ENCODE peak calls at places on chromosome 6, in five cellular contexts. S, I, C, P and K are unnamed samples.

GRCh38 chr6:13229205-13230085 is 98.9 kb downstream of the TBC1D7 start:
- DNase-seq in C (no peak), P (peak), I (no peak), S (no peak), K (no peak)

GRCh38 chr6:111874030-111874425 is 776 bp upstream of the FYN start:
- DNase-seq in S (no peak), C (no peak), P (no peak), I (no peak), K (peak)

GRCh38 chr6:11413112-11413687 is 124.3 kb upstream of the TMEM170B start:
- DNase-seq in P (no peak), S (no peak), C (no peak), I (no peak), K (no peak)

GRCh38 chr6:108720798-108721197 is 127.4 kb upstream of the ARMC2 start:
- DNase-seq in I (no peak), C (no peak), P (no peak), S (no peak), K (no peak)

GRCh38 chr6:38436726-38437465 is 202.8 kb downstream of the BTBD9 start:
- DNase-seq in C (no peak), P (peak), S (no peak), I (no peak), K (no peak)

GRCh38 chr6:112258636-112259336 is 4.4 kb upstream of the LAMA4 start:
- DNase-seq in C (no peak), P (no peak), I (no peak), S (no peak), K (no peak)

GRCh38 chr6:55705381-55705780 is 126.4 kb upstream of the HMGCLL1 start:
- DNase-seq in C (no peak), S (no peak), P (no peak), I (no peak), K (no peak)

GRCh38 chr6:44679906-44680698 is 292.6 kb downstream of the CDC5L start:
- DNase-seq in S (peak), I (no peak), P (no peak), C (no peak), K (no peak)

GRCh38 chr6:3135668-3136297 is 17.3 kb downstream of the BPHL start:
- DNase-seq in C (no peak), I (no peak), S (no peak), P (no peak), K (no peak)

GRCh38 chr6:77264970-77265369 is 198.3 kb downstream of the HTR1B start:
- DNase-seq in P (no peak), C (no peak), S (no peak), I (no peak), K (no peak)

GRCh38 chr6:33702345-33702977 is 9.0 kb downstream of the UQCC2 start:
- DNase-seq in P (peak), I (no peak), C (peak), S (no peak), K (peak)

GRCh38 chr6:30656513-30656912 is 9.6 kb downstream of the C6orf136 start:
- DNase-seq in C (no peak), P (no peak), I (no peak), S (no peak), K (no peak)

GRCh38 chr6:28747631-28748157 is 176.1 kb downstream of the TRIM27 start:
- DNase-seq in P (peak), I (no peak), C (no peak), S (no peak), K (no peak)

GRCh38 chr6:139175389-139175788 is 40.5 kb downstream of the HECA start:
- DNase-seq in C (no peak), S (no peak), I (no peak), P (no peak), K (no peak)

GRCh38 chr6:168432196-168432595 is 8.8 kb upstream of the SMOC2 start:
- DNase-seq in C (no peak), S (no peak), P (no peak), I (no peak), K (no peak)

GRCh38 chr6:32175711-32176475 is at the start of gene AGPAT1:
- DNase-seq in P (no peak), I (peak), S (peak), C (peak), K (peak)

GRCh38 chr6:44002591-44003344 is 124.5 kb downstream of the MRPL14 start:
- DNase-seq in S (peak), C (no peak), I (peak), P (no peak), K (peak)

GRCh38 chr6:127484207-127484858 is 25.1 kb upstream of the KIAA0408 start:
- DNase-seq in I (no peak), C (no peak), S (no peak), P (peak), K (no peak)

GRCh38 chr6:145967549-145967948 is 3.4 kb upstream of the SHPRH start:
- DNase-seq in C (no peak), P (no peak), S (no peak), I (no peak), K (no peak)

GRCh38 chr6:97626586-97627441 is 343.8 kb upstream of the MMS22L start:
- DNase-seq in C (no peak), I (no peak), P (no peak), S (no peak), K (no peak)

GRCh38 chr6:12866422-12867029 is 150.0 kb downstream of the PHACTR1 start:
- DNase-seq in P (no peak), I (no peak), C (no peak), S (no peak), K (no peak)

GRCh38 chr6:153568601-153569000 is 437.5 kb upstream of the RGS17 start:
- DNase-seq in C (no peak), P (no peak), I (no peak), S (no peak), K (no peak)

GRCh38 chr6:145199961-145200360 is 535.4 kb downstream of the EPM2A start:
- DNase-seq in S (no peak), C (no peak), I (no peak), P (peak), K (no peak)

GRCh38 chr6:159833997-159834601 is 34.0 kb downstream of the PNLDC1 start:
- DNase-seq in I (no peak), P (no peak), S (no peak), C (no peak), K (no peak)

GRCh38 chr6:163965426-163966348 is 551.2 kb downstream of the QKI start:
- DNase-seq in C (no peak), P (no peak), I (no peak), S (peak), K (no peak)

GRCh38 chr6:126176266-126176665 is 163.6 kb upstream of the CENPW start:
- DNase-seq in C (no peak), P (no peak), I (no peak), S (no peak), K (no peak)

GRCh38 chr6:7285416-7285815 is 27.6 kb downstream of the SSR1 start:
- DNase-seq in I (no peak), P (no peak), S (no peak), C (no peak), K (no peak)

GRCh38 chr6:109516929-109517328 is 33.9 kb upstream of the ZBTB24 start:
- DNase-seq in P (no peak), I (no peak), S (no peak), C (no peak), K (no peak)

GRCh38 chr6:110331816-110332215 is 26.3 kb downstream of the METTL24 start:
- DNase-seq in S (no peak), C (peak), I (no peak), P (no peak), K (peak)

GRCh38 chr6:168908166-168908565 is 345.5 kb downstream of the THBS2 start:
- DNase-seq in S (no peak), I (no peak), C (no peak), P (no peak), K (no peak)

GRCh38 chr6:43575105-43575771 is 600 bp downstream of the XPO5 start:
- DNase-seq in C (no peak), S (no peak), I (no peak), P (no peak), K (peak)

GRCh38 chr6:103280417-103280816 is 1579.3 kb downstream of the HACE1 start:
- DNase-seq in I (no peak), S (no peak), P (no peak), C (no peak), K (no peak)

GRCh38 chr6:53326372-53327016 is 22.3 kb downstream of the ELOVL5 start:
- DNase-seq in S (peak), C (peak), P (peak), I (peak), K (peak)

GRCh38 chr6:31400467-31401289 is 2.7 kb upstream of the MICA start:
- DNase-seq in S (peak), P (no peak), C (peak), I (peak), K (peak)

GRCh38 chr6:159169557-159170332 is 545 bp downstream of the FNDC1 start:
- DNase-seq in I (no peak), P (no peak), C (peak), S (no peak), K (no peak)

GRCh38 chr6:156786652-156787051 is 9.5 kb downstream of the ARID1B start:
- DNase-seq in S (no peak), P (no peak), C (no peak), I (no peak), K (no peak)

GRCh38 chr6:156781882-156782631 is 4.9 kb downstream of the ARID1B start:
- DNase-seq in I (no peak), C (no peak), S (no peak), P (no peak), K (no peak)

GRCh38 chr6:156782691-156783320 is 5.6 kb downstream of the ARID1B start:
- DNase-seq in C (no peak), I (no peak), P (no peak), S (no peak), K (no peak)

GRCh38 chr6:156780962-156781705 is 4.0 kb downstream of the ARID1B start:
- DNase-seq in P (no peak), S (no peak), I (no peak), C (no peak), K (no peak)

GRCh38 chr6:156783958-156784357 is 6.8 kb downstream of the ARID1B start:
- DNase-seq in I (no peak), P (no peak), S (no peak), C (no peak), K (no peak)
- TF ChIP-seq CTCF in I (no peak), P (no peak), S (no peak), C (no peak), K (no peak)

GRCh38 chr6:46510656-46511055 is 19.4 kb upstream of the RCAN2 start:
- DNase-seq in S (no peak), P (no peak), C (no peak), I (no peak), K (no peak)
- TF ChIP-seq POLR2AphosphoS5 in S (peak), P (no peak), C (no peak), I (no peak), K (no peak)

GRCh38 chr6:37174196-37174514 is 4.2 kb downstream of the PIM1 start:
- DNase-seq in C (no peak), P (no peak), S (no peak), I (no peak), K (no peak)

GRCh38 chr6:37172991-37173572 is 3.1 kb downstream of the PIM1 start:
- DNase-seq in S (no peak), P (no peak), C (no peak), I (no peak), K (no peak)

GRCh38 chr6:37174515-37175331 is 4.8 kb downstream of the PIM1 start:
- DNase-seq in P (no peak), C (no peak), S (no peak), I (no peak), K (no peak)

GRCh38 chr6:37171970-37172812 is 2.2 kb downstream of the PIM1 start:
- DNase-seq in C (peak), I (peak), S (peak), P (peak), K (peak)

DNA sequence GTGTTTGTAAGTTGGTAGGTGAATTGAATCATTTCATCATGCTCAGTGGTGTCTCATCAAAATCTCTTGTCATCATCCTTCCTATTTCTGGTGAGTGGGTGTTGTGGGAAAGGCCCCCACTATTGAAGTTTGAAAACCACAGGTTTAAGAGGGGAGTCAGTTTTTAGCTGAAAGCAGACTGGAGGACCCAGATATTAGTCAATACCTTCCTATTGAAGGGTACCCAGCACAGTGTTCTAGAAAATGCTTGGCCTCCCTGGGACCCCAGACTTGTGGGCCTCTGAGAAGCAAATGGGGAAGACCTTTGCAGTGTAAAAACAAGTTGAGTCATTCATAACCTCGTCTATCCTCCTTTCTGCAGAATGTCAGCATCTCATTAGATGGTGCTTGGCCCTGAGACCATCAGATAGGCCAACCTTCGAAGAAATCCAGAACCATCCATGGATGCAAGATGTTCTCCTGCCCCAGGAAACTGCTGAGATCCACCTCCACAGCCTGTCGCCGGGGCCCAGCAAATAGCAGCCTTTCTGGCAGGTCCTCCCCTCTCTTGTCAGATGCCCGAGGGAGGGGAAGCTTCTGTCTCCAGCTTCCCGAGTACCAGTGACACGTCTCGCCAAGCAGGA is 3.7 kb downstream of the PIM1 start:
- DNase-seq in I (no peak), S (no peak), P (no peak), C (no peak), K (no peak)
- H3K4me3 ChIP-seq in I (peak), S (no peak), P (peak), C (no peak), K (no peak)

GRCh38 chr6:83804886-83805285 is 48.3 kb upstream of the RIPPLY2 start:
- DNase-seq in I (no peak), C (no peak), P (no peak), S (no peak), K (no peak)
- TF ChIP-seq CTCF in I (no peak), C (no peak), P (no peak), S (no peak), K (no peak)

GRCh38 chr6:142885182-142885867 is 59.7 kb downstream of the HIVEP2 start:
- DNase-seq in S (peak), I (no peak), C (no peak), P (peak), K (peak)
- TF ChIP-seq POLR2AphosphoS5 in S (peak), I (no peak), C (no peak), P (peak), K (peak)

DNA sequence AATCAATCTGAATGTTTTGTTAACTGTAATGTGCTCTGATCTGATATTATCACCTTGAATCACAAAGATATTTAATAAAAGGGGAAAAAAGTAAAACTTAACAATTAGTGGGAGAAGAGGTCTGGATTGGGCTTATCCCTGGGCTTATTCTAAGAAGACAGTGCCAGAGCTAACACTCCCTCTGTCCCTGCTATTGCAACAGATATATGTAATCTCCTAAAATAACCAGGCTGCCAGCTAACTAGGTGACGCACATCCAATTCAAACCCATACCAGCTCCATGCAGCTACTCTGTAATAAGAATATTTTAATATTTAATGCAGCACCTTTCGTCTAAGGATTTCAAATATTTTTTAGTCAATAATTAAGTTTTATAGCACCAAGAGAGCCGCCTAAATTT is 330.1 kb upstream of the MARCKS start:
- DNase-seq in P (no peak), C (no peak), I (no peak), S (no peak), K (no peak)
- H3K4me3 ChIP-seq in P (no peak), C (no peak), I (no peak), S (no peak), K (no peak)

DNA sequence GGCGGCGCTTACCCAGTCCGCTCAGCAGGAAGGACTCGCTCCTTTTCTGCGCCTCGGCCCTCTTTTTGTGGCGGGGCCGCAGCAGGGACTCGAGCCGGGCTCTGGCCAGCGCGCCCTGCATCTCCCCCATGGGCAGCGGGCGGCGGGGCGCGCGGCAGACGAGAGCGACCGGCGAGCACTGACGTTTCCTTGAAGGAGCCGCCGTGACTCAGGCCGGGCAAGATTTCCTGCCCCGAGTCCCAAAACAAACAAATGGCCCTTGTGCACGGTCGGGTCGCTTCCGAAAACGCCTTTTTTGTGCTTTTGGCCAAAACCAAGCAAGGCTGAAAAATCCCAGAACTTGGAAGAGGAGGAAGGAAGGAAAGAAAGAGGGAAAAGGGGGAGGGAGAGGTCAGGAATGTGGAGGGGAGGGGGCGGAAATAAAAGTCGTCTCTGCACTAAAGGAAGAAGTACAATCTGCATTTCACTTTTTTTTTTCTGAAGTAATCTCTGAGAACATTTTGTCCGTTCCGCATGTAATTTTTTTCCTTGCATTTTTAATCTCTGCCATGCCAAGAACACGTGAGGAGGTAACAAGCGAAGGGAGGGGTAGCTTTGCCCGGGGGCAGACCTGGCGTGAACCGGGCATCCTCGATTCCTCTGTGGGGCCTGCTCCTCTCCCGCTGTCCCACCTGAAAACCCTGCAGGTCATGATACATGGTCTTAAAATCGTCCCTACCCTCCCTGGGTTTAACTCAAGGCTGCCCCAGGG is 123.3 kb upstream of the SLC2A12 start:
- DNase-seq in P (no peak), C (peak), I (no peak), S (peak), K (peak)
- TF ChIP-seq CTCF in P (no peak), C (no peak), I (no peak), S (no peak), K (no peak)

DNA sequence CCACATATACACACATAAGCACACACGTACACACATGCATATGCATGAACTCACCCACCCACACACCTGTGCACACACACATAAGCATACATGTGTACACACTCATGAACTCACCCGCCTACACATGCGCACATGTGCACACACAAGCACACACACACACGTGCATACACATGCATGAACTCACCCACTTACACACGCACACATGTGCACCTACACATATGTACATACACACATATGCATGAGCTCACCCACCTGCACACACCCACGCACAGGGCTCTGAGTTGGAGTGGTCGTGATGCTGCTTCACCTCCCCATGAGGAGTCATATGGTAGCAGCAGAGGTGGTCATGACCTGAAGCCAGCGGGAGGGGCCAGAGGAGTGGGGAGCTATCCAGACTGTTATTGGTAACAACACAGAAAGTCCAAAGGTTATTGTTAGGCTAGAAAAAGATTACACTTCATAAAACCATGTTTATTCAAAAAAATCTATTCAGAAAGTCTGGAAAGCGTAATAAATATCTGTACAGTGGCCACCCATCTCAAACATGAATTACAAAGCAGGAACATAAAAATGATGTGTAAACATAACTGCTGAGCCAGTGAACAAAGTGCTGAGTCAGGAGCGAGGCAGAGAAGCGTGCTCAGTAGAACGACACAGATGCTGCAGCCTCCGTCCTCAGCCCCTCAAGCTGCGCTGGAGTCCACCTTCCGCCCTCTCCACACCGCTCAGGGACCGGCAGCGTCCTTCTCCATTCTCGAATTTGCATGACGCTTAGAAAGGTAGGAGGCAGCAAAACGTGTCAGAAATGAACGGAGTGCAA is 26.4 kb upstream of the MPC1 start:
- DNase-seq in P (no peak), S (no peak), C (no peak), I (no peak), K (no peak)
- TF ChIP-seq POLR2AphosphoS5 in P (no peak), S (no peak), C (no peak), I (no peak), K (no peak)

GRCh38 chr6:88238901-88239300 is 72.8 kb upstream of the CNR1 start:
- DNase-seq in S (no peak), P (no peak), C (no peak), I (no peak), K (no peak)
- H3K4me3 ChIP-seq in S (no peak), P (no peak), C (no peak), I (no peak), K (no peak)